ENCODE peak calls at places on chromosomes 5 and 9, in seven cellular contexts. C is ovary, S is H1, E is stomach, G is transverse colon, J is upper lobe of left lung, R is tibial nerve. A is an unnamed sample.

GRCh38 chr5:139644646-139645494 is 3.3 kb upstream of the CXXC5 start:
- DNase-seq in C (no peak), S (no peak), E (peak; percentile 14), G (no peak), J (no peak), R (no peak), A (peak; percentile 61)

GRCh38 chr5:98214240-98215051 is 559.0 kb upstream of the RGMB start:
- DNase-seq in C (no peak), S (no peak), E (no peak), G (no peak), J (peak; percentile 8), R (peak; percentile 16), A (no peak)

GRCh38 chr5:69368458-69369368 is 607 bp downstream of the AK6 start:
- DNase-seq in C (no peak), S (no peak), E (no peak), G (no peak), J (no peak), R (peak; percentile 7), A (no peak)

GRCh38 chr5:93717162-93717561 is 24.2 kb downstream of the POU5F2 start:
- DNase-seq in C (no peak), S (no peak), E (no peak), G (no peak), J (no peak), R (no peak), A (no peak)

GRCh38 chr9:121746411-121746810 is 95.0 kb downstream of the DAB2IP start:
- DNase-seq in C (peak; percentile 57), S (no peak), E (no peak), G (no peak), J (no peak), R (no peak), A (no peak)

GRCh38 chr5:35881758-35882157 is 25.1 kb downstream of the IL7R start:
- DNase-seq in C (no peak), S (no peak), E (no peak), G (no peak), J (no peak), R (no peak), A (no peak)

GRCh38 chr5:27652505-27652904 is 614.1 kb upstream of the CDH9 start:
- DNase-seq in C (no peak), S (peak; percentile 84), E (no peak), G (no peak), J (no peak), R (no peak), A (no peak)

GRCh38 chr9:91485006-91485405 is 61.4 kb upstream of the NFIL3 start:
- DNase-seq in C (no peak), S (no peak), E (no peak), G (no peak), J (no peak), R (no peak), A (no peak)

GRCh38 chr9:107484117-107484723 is 5.3 kb downstream of the KLF4 start:
- DNase-seq in C (no peak), S (no peak), E (no peak), G (peak; percentile 33), J (no peak), R (peak; percentile 60), A (no peak)

GRCh38 chr9:14222149-14222835 is 91.6 kb downstream of the NFIB start:
- DNase-seq in C (no peak), S (no peak), E (no peak), G (no peak), J (no peak), R (no peak), A (no peak)

GRCh38 chr5:125453011-125453410 is 706.6 kb upstream of the ZNF608 start:
- DNase-seq in C (no peak), S (no peak), E (no peak), G (no peak), J (no peak), R (no peak), A (no peak)

GRCh38 chr9:137049544-137050449 is 3.8 kb upstream of the NPDC1 start:
- DNase-seq in C (peak; percentile 58), S (peak; percentile 90), E (peak; percentile 84), G (peak; percentile 82), J (peak; percentile 68), R (peak; percentile 57), A (no peak)

GRCh38 chr5:67548520-67549262 is 352.1 kb upstream of the CD180 start:
- DNase-seq in C (no peak), S (no peak), E (no peak), G (no peak), J (no peak), R (no peak), A (no peak)

GRCh38 chr5:112192072-112192471 is 227.0 kb downstream of the EPB41L4A start:
- DNase-seq in C (no peak), S (no peak), E (no peak), G (no peak), J (no peak), R (no peak), A (no peak)

GRCh38 chr9:87685871-87686519 is 39.9 kb upstream of the CTSL start:
- DNase-seq in C (no peak), S (no peak), E (no peak), G (peak; percentile 17), J (no peak), R (no peak), A (peak; percentile 63)

GRCh38 chr5:153402550-153402949 is 87.9 kb upstream of the GRIA1 start:
- DNase-seq in C (no peak), S (no peak), E (no peak), G (no peak), J (no peak), R (no peak), A (no peak)

GRCh38 chr5:101364469-101364868 is 461.4 kb upstream of the ST8SIA4 start:
- DNase-seq in C (no peak), S (no peak), E (no peak), G (no peak), J (no peak), R (peak; percentile 8), A (peak; percentile 63)

GRCh38 chr5:56328753-56329560 is 95.8 kb upstream of the ANKRD55 start:
- DNase-seq in C (no peak), S (no peak), E (no peak), G (no peak), J (no peak), R (no peak), A (no peak)

GRCh38 chr5:125476888-125477585 is 730.6 kb upstream of the ZNF608 start:
- DNase-seq in C (no peak), S (no peak), E (no peak), G (no peak), J (no peak), R (no peak), A (no peak)

GRCh38 chr9:6272229-6272597 is 56.0 kb upstream of the TPD52L3 start:
- DNase-seq in C (no peak), S (no peak), E (peak; percentile 34), G (no peak), J (no peak), R (peak; percentile 57), A (no peak)

GRCh38 chr5:181044662-181045305 is 4.7 kb downstream of the BTNL9 start:
- DNase-seq in C (no peak), S (no peak), E (no peak), G (no peak), J (no peak), R (no peak), A (peak; percentile 46)

GRCh38 chr9:15430920-15431844 is 8.5 kb downstream of the SNAPC3 start:
- DNase-seq in C (no peak), S (no peak), E (no peak), G (peak; percentile 41), J (no peak), R (no peak), A (no peak)

DNA sequence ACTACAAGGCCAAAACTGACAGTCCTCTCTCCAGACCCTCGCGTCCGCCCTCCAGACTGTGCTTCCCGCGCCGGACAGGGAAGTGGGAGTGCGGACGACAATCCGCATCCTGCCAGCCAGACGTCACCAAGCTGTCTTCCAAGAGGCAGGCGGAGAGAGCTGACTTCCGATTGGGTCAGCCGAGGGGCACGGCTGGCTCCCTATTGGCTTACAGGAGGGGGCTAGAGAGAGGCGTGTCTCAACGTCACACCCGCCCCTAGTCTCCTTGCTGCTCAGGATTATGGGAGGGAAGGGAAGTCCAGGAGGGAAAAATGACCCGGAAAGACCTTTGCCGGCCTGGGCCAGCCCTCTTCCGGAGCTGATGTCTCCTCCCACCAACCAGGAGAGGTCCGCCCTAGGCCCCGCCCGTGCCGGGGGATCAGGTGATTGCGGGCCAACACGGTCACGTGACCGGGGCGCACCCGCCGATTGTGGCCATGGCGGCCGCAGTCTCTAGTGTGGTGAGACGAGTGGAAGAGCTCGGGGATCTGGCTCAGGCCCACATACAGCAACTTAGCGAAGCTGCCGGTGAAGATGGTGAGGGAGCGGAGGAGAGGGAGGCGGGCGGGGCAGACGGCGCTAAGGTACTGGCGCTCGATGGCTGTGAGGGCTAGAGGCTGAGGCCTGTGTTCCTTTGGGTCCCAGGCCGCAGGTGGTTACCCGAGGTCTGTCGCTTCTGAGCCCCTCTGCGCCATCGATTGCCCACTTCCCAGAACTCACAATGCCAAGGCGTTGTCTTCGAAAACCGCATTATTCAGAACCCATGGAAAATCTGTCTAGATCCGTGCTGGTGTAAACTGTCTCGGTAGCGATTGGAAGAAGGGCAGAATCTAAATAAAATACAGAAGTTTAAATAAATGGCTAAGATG is at the start of gene RIMOC1:
- DNase-seq in C (peak; percentile 98), S (peak; percentile 96), E (peak; percentile 98), G (peak; percentile 99), J (peak; percentile 99), R (peak; percentile 95), A (peak; percentile 99)
- TF ChIP-seq EP300 in C (no peak), S (no peak), E (peak; percentile 49), G (peak; percentile 3), J (no peak), R (peak; percentile 99), A (no peak)

GRCh38 chr5:88734191-88734640 is 148.8 kb downstream of the MEF2C start:
- DNase-seq in C (peak; percentile 63), S (no peak), E (no peak), G (peak; percentile 36), J (no peak), R (no peak), A (no peak)

GRCh38 chr5:88734983-88735382 is 148.0 kb downstream of the MEF2C start:
- DNase-seq in C (no peak), S (no peak), E (no peak), G (peak; percentile 16), J (no peak), R (no peak), A (no peak)

GRCh38 chr5:88740604-88741003 is 142.4 kb downstream of the MEF2C start:
- DNase-seq in C (no peak), S (no peak), E (no peak), G (no peak), J (no peak), R (no peak), A (no peak)

GRCh38 chr5:88732862-88733261 is 150.1 kb downstream of the MEF2C start:
- DNase-seq in C (no peak), S (no peak), E (no peak), G (no peak), J (no peak), R (no peak), A (no peak)

GRCh38 chr5:88736494-88736893 is 146.5 kb downstream of the MEF2C start:
- DNase-seq in C (no peak), S (no peak), E (no peak), G (no peak), J (no peak), R (no peak), A (no peak)
- TF ChIP-seq POLR2A in C (no peak), S (no peak), E (no peak), G (no peak), J (no peak), R (no peak), A (no peak)

GRCh38 chr5:173331287-173331686 is 3.1 kb upstream of the STC2 start:
- DNase-seq in C (no peak), S (no peak), E (no peak), G (no peak), J (no peak), R (no peak), A (no peak)
- H3K27me3 ChIP-seq in C (no peaks in the 10 kb centered on the region), S (peaks cover 6% of the 10 kb centered on the region), E (peaks cover 70% of the 10 kb centered on the region), G (peaks cover 93% of the 10 kb centered on the region), J (peaks cover 21% of the 10 kb centered on the region), R (peaks cover 54% of the 10 kb centered on the region), A (peaks cover 55% of the 10 kb centered on the region)

GRCh38 chr5:95086932-95087818 is 197.7 kb downstream of the MCTP1 start:
- DNase-seq in C (no peak), S (no peak), E (no peak), G (no peak), J (no peak), R (no peak), A (no peak)
- TF ChIP-seq EP300 in C (no peak), S (no peak), E (no peak), G (no peak), J (no peak), R (no peak), A (no peak)

A was measured in suprapubic skin.